ENCODE peak calls at places on chromosome 1, in ten cellular contexts. P is foreskin fibroblast; V is stimulated activated CD8-positive, alpha-beta memory T cell treated with anti-CD3 and anti-CD28 coated beads, Interleukin-4, amount 100 ng/mL, for 4 hours; G is GM10248; E is Daoy; L is NCI-H2029; N is NCI-H1436; Q is NCI-H1048; C is CD8-positive, alpha-beta T cell; O is activated naive CD4-positive, alpha-beta T cell treated with anti-CD3 and anti-CD28 coated beads for 36 hours. R is an unnamed sample.

GRCh38 chr1:195909061-195909460 is 699.2 kb downstream of the KCNT2 start:
- DNase-seq in P (peak), V (no peak), G (no peak), E (no peak), L (no peak), N (no peak), Q (no peak), C (no peak), O (no peak), R (no peak)

GRCh38 chr1:52653207-52653849 is 20.4 kb downstream of the SHISAL2A start:
- DNase-seq in P (no peak), V (no peak), G (no peak), E (no peak), L (no peak), N (no peak), Q (no peak), C (no peak), O (no peak), R (no peak)

GRCh38 chr1:54581621-54582035 is 33.6 kb downstream of the ACOT11 start:
- DNase-seq in P (peak), V (no peak), G (no peak), E (peak), L (peak), N (no peak), Q (no peak), C (no peak), O (no peak), R (peak)

GRCh38 chr1:115330480-115331013 is 7.5 kb downstream of the NGF start:
- DNase-seq in P (peak), V (no peak), G (no peak), E (no peak), L (no peak), N (no peak), Q (no peak), C (no peak), O (no peak), R (peak)

GRCh38 chr1:212641956-212642355 is 33.4 kb downstream of the ATF3 start:
- DNase-seq in P (no peak), V (no peak), G (no peak), E (no peak), L (no peak), N (no peak), Q (no peak), C (no peak), O (no peak), R (no peak)

GRCh38 chr1:54464031-54464476 is 57.9 kb upstream of the SSBP3 start:
- DNase-seq in P (no peak), V (no peak), G (no peak), E (no peak), L (no peak), N (no peak), Q (no peak), C (no peak), O (no peak), R (no peak)

GRCh38 chr1:174964261-174964984 is 35.3 kb upstream of the CACYBP start:
- DNase-seq in P (no peak), V (no peak), G (no peak), E (no peak), L (no peak), N (no peak), Q (no peak), C (peak), O (peak), R (peak)

GRCh38 chr1:94648225-94649007 is 106.9 kb upstream of the F3 start:
- DNase-seq in P (peak), V (no peak), G (no peak), E (peak), L (no peak), N (no peak), Q (no peak), C (no peak), O (no peak), R (no peak)

GRCh38 chr1:1183221-1183747 is 9.6 kb downstream of the TTLL10 start:
- DNase-seq in P (no peak), V (no peak), G (no peak), E (no peak), L (no peak), N (no peak), Q (no peak), C (peak), O (no peak), R (no peak)

GRCh38 chr1:50335914-50336313 is 87.3 kb downstream of the DMRTA2 start:
- DNase-seq in P (no peak), V (no peak), G (no peak), E (no peak), L (no peak), N (no peak), Q (no peak), C (no peak), O (no peak), R (no peak)

GRCh38 chr1:2789986-2790581 is 11.4 kb downstream of the TTC34 start:
- DNase-seq in P (no peak), V (no peak), G (no peak), E (no peak), L (no peak), N (no peak), Q (no peak), C (no peak), O (peak), R (no peak)

GRCh38 chr1:3785458-3786157 is 10.7 kb downstream of the LRRC47 start:
- DNase-seq in P (no peak), V (no peak), G (no peak), E (no peak), L (no peak), N (no peak), Q (no peak), C (no peak), O (no peak), R (no peak)

GRCh38 chr1:81848880-81849500 is 48.3 kb downstream of the ADGRL2 start:
- DNase-seq in P (no peak), V (no peak), G (no peak), E (no peak), L (peak), N (peak), Q (no peak), C (no peak), O (no peak), R (no peak)

GRCh38 chr1:21783679-21784603 is 992 bp upstream of the USP48 start:
- DNase-seq in P (peak), V (no peak), G (peak), E (peak), L (no peak), N (no peak), Q (no peak), C (no peak), O (no peak), R (no peak)

GRCh38 chr1:94324168-94324544 is 86.8 kb upstream of the ARHGAP29 start:
- DNase-seq in P (peak), V (no peak), G (no peak), E (peak), L (no peak), N (no peak), Q (no peak), C (no peak), O (no peak), R (peak)

GRCh38 chr1:180235502-180236239 is 5.6 kb downstream of the LHX4 start:
- DNase-seq in P (no peak), V (no peak), G (no peak), E (no peak), L (no peak), N (no peak), Q (no peak), C (no peak), O (no peak), R (no peak)

R was measured in RPMI7951.